ENCODE peak calls at places on chromosomes 7 and 10, in ten cellular contexts. V is SK-N-SH, G is GM12878, C is sigmoid colon, A is HL-60, U is breast epithelium, Z is K562, R is endothelial cell of umbilical vein, X is HCT116, E is transverse colon. S is an unnamed sample.

GRCh38 chr10:62814901-62815372 is 1.2 kb downstream of the EGR2 start:
- DNase-seq in E (no peak), G (no peak), C (no peak), X (no peak), Z (no peak), U (no peak), V (peak; percentile 51), A (no peak), R (no peak), S (no peak)

GRCh38 chr10:33117816-33118215 is 159.8 kb upstream of the ITGB1 start:
- DNase-seq in G (no peak), U (no peak), R (no peak), A (no peak), V (no peak), C (no peak), X (no peak), E (no peak), Z (no peak), S (peak; percentile 80)

GRCh38 chr10:77313066-77313750 is 324.4 kb downstream of the KCNMA1 start:
- DNase-seq in Z (no peak), A (no peak), C (no peak), G (no peak), E (no peak), V (no peak), R (no peak), X (no peak), U (no peak), S (no peak)

GRCh38 chr7:36949711-36950600 is 225.7 kb upstream of the AOAH start:
- DNase-seq in R (no peak), X (no peak), C (peak; percentile 66), V (no peak), A (peak; percentile 31), U (peak; percentile 28), G (no peak), E (peak; percentile 26), Z (no peak), S (peak; percentile 52)

GRCh38 chr7:45107356-45107755 is 4.1 kb downstream of the TBRG4 start:
- DNase-seq in E (no peak), Z (no peak), V (no peak), U (no peak), A (no peak), R (no peak), G (no peak), C (no peak), X (no peak), S (no peak)

GRCh38 chr10:122468923-122469781 is 7.8 kb downstream of the HTRA1 start:
- DNase-seq in X (peak; percentile 41), R (peak; percentile 64), U (peak; percentile 70), G (no peak), A (no peak), E (no peak), V (no peak), Z (no peak), C (no peak), S (no peak)

GRCh38 chr10:8065651-8066050 is 11.2 kb downstream of the GATA3 start:
- DNase-seq in X (no peak), E (no peak), G (no peak), V (no peak), U (no peak), C (no peak), Z (no peak), R (peak; percentile 98), A (no peak), S (no peak)

GRCh38 chr10:100024741-100025140 is 15.0 kb upstream of the DNMBP start:
- DNase-seq in R (no peak), X (no peak), Z (no peak), C (no peak), E (no peak), A (no peak), V (no peak), G (no peak), U (no peak), S (no peak)

GRCh38 chr10:101042118-101042517 is 11.1 kb downstream of the SFXN3 start:
- DNase-seq in R (no peak), U (no peak), C (no peak), Z (no peak), V (no peak), G (no peak), A (no peak), X (no peak), E (no peak), S (no peak)

GRCh38 chr10:19247843-19248242 is 199.2 kb downstream of the MALRD1 start:
- DNase-seq in G (no peak), X (no peak), U (no peak), E (no peak), V (no peak), R (no peak), A (no peak), C (no peak), Z (no peak), S (no peak)

GRCh38 chr10:43689955-43690771 is 41.5 kb upstream of the ZNF32 start:
- DNase-seq in Z (peak; percentile 89), V (peak; percentile 96), C (peak; percentile 91), A (peak; percentile 73), G (no peak), E (peak; percentile 86), R (peak; percentile 74), U (peak; percentile 67), X (peak; percentile 29), S (peak; percentile 75)

GRCh38 chr10:22997102-22997501 is 69.2 kb downstream of the ARMC3 start:
- DNase-seq in E (no peak), Z (peak; percentile 45), R (peak; percentile 7), V (peak; percentile 24), C (no peak), X (peak; percentile 19), A (no peak), U (no peak), G (no peak), S (no peak)

GRCh38 chr7:151792671-151793070 is 84.2 kb downstream of the PRKAG2 start:
- DNase-seq in U (no peak), C (no peak), V (no peak), Z (no peak), X (no peak), E (no peak), A (no peak), G (no peak), R (no peak), S (no peak)

GRCh38 chr7:11706666-11707605 is 125.1 kb downstream of the THSD7A start:
- DNase-seq in A (no peak), U (no peak), G (no peak), C (no peak), X (no peak), R (peak; percentile 71), Z (no peak), E (peak; percentile 8), V (no peak), S (peak; percentile 46)

GRCh38 chr7:47726047-47726726 is 144.3 kb upstream of the TNS3 start:
- DNase-seq in Z (no peak), C (no peak), G (no peak), X (no peak), V (peak; percentile 69), R (no peak), A (no peak), E (no peak), U (no peak), S (no peak)

GRCh38 chr10:127886371-127887051 is 6.2 kb downstream of the CLRN3 start:
- DNase-seq in A (no peak), G (no peak), E (peak; percentile 63), C (no peak), U (no peak), R (no peak), X (no peak), V (no peak), Z (no peak), S (peak; percentile 44)

GRCh38 chr10:80498039-80498832 is 39.5 kb upstream of the SH2D4B start:
- DNase-seq in X (no peak), E (no peak), U (no peak), A (no peak), V (no peak), R (peak; percentile 38), C (no peak), Z (no peak), G (no peak), S (no peak)

GRCh38 chr7:5643280-5643679 is 138.2 kb downstream of the RNF216 start:
- DNase-seq in A (peak; percentile 35), Z (peak; percentile 21), U (no peak), V (no peak), E (peak; percentile 47), X (no peak), C (no peak), R (peak; percentile 74), G (no peak), S (no peak)

GRCh38 chr7:93889261-93889660 is 1.3 kb downstream of the TFPI2 start:
- DNase-seq in R (no peak), E (no peak), V (no peak), X (no peak), Z (no peak), C (no peak), A (no peak), G (no peak), U (no peak), S (no peak)
- TF ChIP-seq CTCF in R (no peak), E (no peak), V (no peak), X (no peak), Z (no peak), C (no peak), A (no peak), G (no peak), U (no peak), S (no peak)

GRCh38 chr10:83544049-83544448 is 595.3 kb upstream of the GHITM start:
- DNase-seq in C (no peak), G (no peak), Z (no peak), U (no peak), E (no peak), A (no peak), R (peak; percentile 16), X (no peak), V (no peak), S (no peak)
- TF ChIP-seq POLR2AphosphoS5 in C (no peak), G (no peak), Z (no peak), U (no peak), E (no peak), A (no peak), R (no peak), X (no peak), V (no peak), S (no peak)

DNA sequence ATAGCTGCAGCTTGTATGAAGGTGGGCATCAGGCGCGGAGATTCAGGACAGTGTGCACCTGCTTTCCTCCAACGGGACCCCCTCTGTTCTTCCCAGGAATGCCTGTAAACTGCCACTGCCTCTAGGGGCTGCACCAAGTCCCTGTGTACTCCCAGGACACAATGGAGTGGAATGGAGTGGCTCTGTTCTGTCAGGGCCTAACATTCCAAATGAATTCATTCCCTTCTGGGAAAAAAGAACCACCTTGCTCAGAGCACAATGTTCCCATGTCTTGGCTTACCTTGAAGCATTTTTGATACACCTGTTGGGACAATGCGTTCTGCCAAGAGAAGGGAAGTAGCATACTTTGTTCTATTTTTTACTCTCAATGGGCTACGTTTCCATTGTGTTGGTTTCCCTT is 339.4 kb downstream of the FRMD4A start:
- DNase-seq in U (peak; percentile 57), A (no peak), R (peak; percentile 58), E (no peak), Z (no peak), V (no peak), X (no peak), G (no peak), C (no peak), S (no peak)
- TF ChIP-seq CTCF in U (no peak), A (no peak), R (no peak), E (no peak), Z (no peak), V (peak; percentile 27), X (no peak), G (no peak), C (no peak), S (no peak)

DNA sequence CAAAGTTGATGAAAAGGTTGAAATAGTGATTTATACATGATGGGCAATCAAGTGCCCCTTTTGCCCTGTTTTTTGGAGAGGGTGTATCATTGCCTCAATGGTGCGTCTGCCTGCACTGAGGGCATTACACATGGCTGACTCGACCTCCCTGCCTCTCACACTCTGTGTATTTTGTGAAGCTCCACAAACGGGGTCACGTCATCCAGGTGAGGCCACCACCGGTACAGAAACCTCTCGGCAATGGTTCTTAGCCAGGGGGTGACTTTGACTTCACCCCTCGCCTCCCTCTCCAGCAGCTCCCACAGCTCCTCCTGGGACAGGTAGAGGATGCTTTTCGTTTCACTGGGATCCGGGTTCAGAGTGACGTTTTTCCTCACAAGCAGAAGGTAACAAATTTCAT is 6.3 kb downstream of the IDI2 start:
- DNase-seq in E (no peak), Z (no peak), R (no peak), C (no peak), V (no peak), A (no peak), G (no peak), U (no peak), X (no peak), S (no peak)
- TF ChIP-seq POLR2AphosphoS5 in E (no peak), Z (peak; percentile 54), R (no peak), C (no peak), V (no peak), A (no peak), G (peak; percentile 46), U (no peak), X (no peak), S (no peak)

S was measured in upper lobe of left lung.